ENCODE peak calls at places on chromosomes 13 and 19, in nine cellular contexts. J is tibial artery; K is tibial nerve; Y is cardiac muscle cell; G is PC-9; D is left ventricle myocardium inferior; O is transverse colon; N is Caco-2; P is CD8-positive, alpha-beta T cell. B is an unnamed sample.

GRCh38 chr13:111337741-111338140 is 17.3 kb downstream of the TEX29 start:
- DNase-seq in K (no peak), J (no peak), N (no peak), Y (peak; percentile 8), G (no peak), P (no peak), O (no peak), D (no peak), B (no peak)

GRCh38 chr13:29991343-29991742 is 140.9 kb upstream of the UBL3 start:
- DNase-seq in K (no peak), J (no peak), N (no peak), O (no peak), D (no peak), G (peak; percentile 77), P (no peak), Y (peak; percentile 62), B (no peak)

GRCh38 chr19:45995715-45996385 is 583 bp downstream of the CCDC61 start:
- DNase-seq in Y (peak; percentile 64), O (no peak), J (no peak), D (no peak), G (no peak), N (no peak), K (no peak), P (no peak), B (no peak)

GRCh38 chr13:35208587-35208986 is 266.5 kb downstream of the NBEA start:
- DNase-seq in D (no peak), K (no peak), P (no peak), Y (no peak), N (no peak), G (no peak), J (no peak), O (no peak), B (no peak)

GRCh38 chr19:51751655-51752054 is at the start of gene FPR1:
- DNase-seq in J (no peak), D (no peak), Y (peak; percentile 74), O (no peak), P (no peak), N (no peak), K (peak; percentile 29), G (peak; percentile 40), B (no peak)

GRCh38 chr13:27573265-27573664 is 47.1 kb downstream of the LNX2 start:
- DNase-seq in J (no peak), G (peak; percentile 76), P (no peak), N (no peak), D (no peak), O (no peak), K (no peak), Y (peak; percentile 19), B (no peak)

GRCh38 chr19:14102756-14103155 is 12.2 kb upstream of the SAMD1 start:
- DNase-seq in O (no peak), K (no peak), N (no peak), D (no peak), J (no peak), P (no peak), G (no peak), Y (no peak), B (no peak)

GRCh38 chr19:6218497-6219146 is 61.2 kb downstream of the MLLT1 start:
- DNase-seq in D (peak; percentile 88), K (peak; percentile 98), J (peak; percentile 92), Y (peak; percentile 84), O (peak; percentile 89), P (peak; percentile 89), N (peak; percentile 74), G (peak; percentile 49), B (peak; percentile 94)

GRCh38 chr19:49749771-49750170 is 13.3 kb downstream of the TSKS start:
- DNase-seq in G (no peak), Y (no peak), P (no peak), D (no peak), N (no peak), K (no peak), O (no peak), J (no peak), B (no peak)

GRCh38 chr19:42272535-42272897 is 3.5 kb downstream of the CIC start:
- DNase-seq in J (no peak), N (no peak), P (no peak), Y (no peak), G (no peak), K (no peak), D (no peak), O (no peak), B (no peak)
- H3K4me1 ChIP-seq in J (peaks cover 48% of the 10 kb centered on the region), N (peaks cover 10% of the 10 kb centered on the region), P (peaks cover 48% of the 10 kb centered on the region), Y (peaks cover 9% of the 10 kb centered on the region), G (peaks cover 17% of the 10 kb centered on the region), K (peaks cover 43% of the 10 kb centered on the region), D (peaks cover 68% of the 10 kb centered on the region), O (peaks cover 22% of the 10 kb centered on the region), B (peaks cover 63% of the 10 kb centered on the region)

DNA sequence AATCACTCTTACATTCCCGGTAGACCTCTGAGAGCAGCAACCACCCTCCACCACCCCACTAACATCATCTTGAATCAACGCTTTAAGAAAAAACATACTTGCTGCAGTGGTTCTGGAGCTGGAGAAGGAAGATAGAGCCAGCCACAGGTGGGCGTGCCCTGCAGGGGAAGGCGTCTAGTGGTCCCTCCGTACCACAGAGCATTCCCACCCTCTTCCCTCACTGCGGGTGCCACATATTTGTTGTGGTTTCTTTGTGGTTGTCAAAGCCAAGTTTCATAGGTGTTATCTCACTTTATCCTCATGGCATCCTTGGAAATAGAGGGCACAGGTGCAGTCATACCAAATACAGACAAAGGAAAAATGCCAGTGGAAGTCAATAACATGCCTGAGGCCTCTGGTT is 22.2 kb downstream of the COL4A2 start:
- DNase-seq in O (no peak), P (no peak), G (no peak), Y (no peak), N (no peak), J (no peak), K (no peak), D (no peak), B (no peak)
- H3K4me1 ChIP-seq in O (no peaks in the 10 kb centered on the region), P (no peaks in the 10 kb centered on the region), G (no peaks in the 10 kb centered on the region), Y (peaks cover 27% of the 10 kb centered on the region), N (peaks cover 21% of the 10 kb centered on the region), J (peaks cover 80% of the 10 kb centered on the region), K (peaks cover 65% of the 10 kb centered on the region), D (peaks cover 98% of the 10 kb centered on the region), B (peaks cover 8% of the 10 kb centered on the region)

GRCh38 chr13:51821666-51822065 is 17.7 kb upstream of the DHRS12 start:
- DNase-seq in J (no peak), G (no peak), Y (no peak), D (no peak), P (no peak), O (no peak), K (no peak), N (no peak), B (no peak)

GRCh38 chr13:51822106-51822840 is 18.3 kb upstream of the DHRS12 start:
- DNase-seq in K (no peak), Y (no peak), G (no peak), P (peak; percentile 34), N (no peak), D (no peak), O (no peak), J (no peak), B (no peak)

GRCh38 chr13:51823861-51824260 is 19.9 kb upstream of the DHRS12 start:
- DNase-seq in O (no peak), K (no peak), G (no peak), P (no peak), J (no peak), Y (peak; percentile 64), N (no peak), D (no peak), B (no peak)

GRCh38 chr13:51825165-51825592 is 19.8 kb downstream of the TMEM272 start:
- DNase-seq in G (no peak), K (no peak), J (no peak), D (no peak), N (no peak), P (no peak), Y (peak; percentile 92), O (no peak), B (no peak)

DNA sequence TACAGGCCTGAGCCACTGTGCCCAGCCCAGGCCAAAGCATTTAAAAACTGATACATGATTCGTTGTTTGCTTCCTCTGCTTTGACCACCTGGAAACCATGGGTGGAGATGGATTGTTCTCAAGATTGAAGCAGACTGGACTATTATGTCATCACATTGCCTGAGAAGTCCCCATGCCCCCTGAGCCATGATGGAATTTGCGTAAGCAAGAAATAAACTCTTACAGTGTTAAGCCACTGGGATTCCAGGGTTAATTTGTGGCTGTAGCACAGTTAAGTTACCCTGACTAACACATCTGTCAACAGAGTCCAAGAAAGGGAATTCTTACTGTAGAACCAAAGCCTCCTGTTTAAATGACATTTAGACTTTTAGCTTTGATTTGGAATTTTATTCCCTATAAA is 19.4 kb upstream of the DHRS12 start:
- DNase-seq in J (no peak), P (no peak), O (no peak), G (no peak), K (no peak), D (no peak), N (no peak), Y (peak; percentile 25), B (no peak)
- H3K4me1 ChIP-seq in J (peaks cover 9% of the 10 kb centered on the region), P (peaks cover 80% of the 10 kb centered on the region), O (no peaks in the 10 kb centered on the region), G (no peaks in the 10 kb centered on the region), K (peaks cover 15% of the 10 kb centered on the region), D (peaks cover 78% of the 10 kb centered on the region), N (no peaks in the 10 kb centered on the region), Y (peaks cover 9% of the 10 kb centered on the region), B (peaks cover 17% of the 10 kb centered on the region)

GRCh38 chr19:4401482-4402170 is 814 bp upstream of the CHAF1A start:
- DNase-seq in Y (no peak), O (no peak), G (no peak), N (no peak), J (no peak), P (no peak), K (no peak), D (no peak), B (no peak)

GRCh38 chr19:4402171-4403004 is at the start of gene CHAF1A:
- DNase-seq in P (peak; percentile 97), Y (peak; percentile 100), D (peak; percentile 99), O (peak; percentile 99), N (peak; percentile 100), G (peak; percentile 97), K (peak; percentile 98), J (peak; percentile 100), B (peak; percentile 100)

GRCh38 chr19:4393947-4394590 is 6.3 kb downstream of the SH3GL1 start:
- DNase-seq in D (no peak), G (no peak), N (no peak), O (no peak), Y (peak; percentile 71), P (no peak), J (no peak), K (no peak), B (no peak)

GRCh38 chr19:4399871-4400768 is at the start of gene SH3GL1:
- DNase-seq in O (peak; percentile 95), G (peak; percentile 71), P (peak; percentile 96), Y (peak; percentile 96), D (peak; percentile 91), N (peak; percentile 87), K (peak; percentile 90), J (peak; percentile 88), B (peak; percentile 97)

DNA sequence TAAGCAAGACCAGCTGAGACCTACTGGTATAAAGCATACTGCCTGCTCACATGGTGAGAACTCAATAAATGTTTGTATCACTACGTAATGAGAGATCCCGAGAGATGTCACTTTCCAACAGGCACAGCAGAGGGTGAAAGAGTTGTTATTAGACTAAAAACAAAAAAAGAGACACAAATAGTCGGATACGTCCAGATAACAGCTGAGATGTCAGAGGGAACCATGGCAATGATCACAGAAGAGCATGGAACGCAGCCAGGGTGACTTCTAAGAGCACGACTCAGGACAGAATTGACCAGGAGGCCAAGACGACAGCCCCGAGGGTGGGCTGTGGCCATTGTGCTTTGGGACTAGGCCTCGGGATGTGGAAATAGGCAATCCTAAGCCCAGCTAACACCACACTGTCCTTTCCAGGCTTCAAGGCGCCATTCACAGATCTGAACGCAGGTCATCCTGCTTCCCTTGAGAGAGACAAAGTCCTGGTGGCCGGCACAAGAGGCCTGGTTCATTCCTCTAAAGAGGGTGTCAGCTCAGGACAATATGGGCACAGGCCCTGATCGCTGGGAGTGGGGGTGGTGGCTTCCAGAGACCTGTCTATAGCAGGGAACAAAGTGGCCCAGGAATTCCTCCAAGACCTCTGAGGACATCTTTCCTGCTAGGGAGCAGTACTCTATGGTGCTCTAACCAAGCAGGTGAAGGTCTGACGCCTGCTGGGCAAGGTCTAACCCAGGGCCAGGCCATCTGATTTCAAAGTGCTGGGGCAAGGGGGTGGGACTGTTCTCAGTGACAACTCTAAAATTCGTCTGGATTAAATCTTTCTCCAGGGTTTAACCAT is 3.2 kb downstream of the SH3GL1 start:
- DNase-seq in K (no peak), N (no peak), J (no peak), P (no peak), Y (no peak), D (no peak), G (no peak), O (no peak), B (no peak)
- H3K4me1 ChIP-seq in K (peaks cover 49% of the 10 kb centered on the region), N (peaks cover 20% of the 10 kb centered on the region), J (peaks cover 31% of the 10 kb centered on the region), P (peaks cover 50% of the 10 kb centered on the region), Y (peaks cover 21% of the 10 kb centered on the region), D (peaks cover 86% of the 10 kb centered on the region), G (peaks cover 9% of the 10 kb centered on the region), O (peaks cover 12% of the 10 kb centered on the region), B (peaks cover 75% of the 10 kb centered on the region)